ENCODE peak calls at places on chromosomes 4 and X, in eight cellular contexts. B, O, J, Y, T, V, M and Q are unnamed samples.

GRCh38 chr4:42750831-42751230 is 93.9 kb upstream of the ATP8A1 start:
- DNase-seq in V (no peak), T (no peak), Y (no peak), J (no peak), O (no peak), B (no peak), M (no peak), Q (no peak)

GRCh38 chrX:38816158-38816557 is 14.9 kb downstream of the MID1IP1 start:
- DNase-seq in O (no peak), V (no peak), Y (no peak), M (no peak), B (peak; percentile 35), J (no peak), T (no peak), Q (no peak)

GRCh38 chrX:31459361-31459760 is 387.5 kb upstream of the FTHL17 start:
- DNase-seq in O (no peak), J (no peak), M (no peak), V (peak; percentile 8), B (no peak), T (no peak), Y (no peak), Q (peak; percentile 60)

GRCh38 chr4:139628184-139629012 is 37.2 kb upstream of the MGST2 start:
- DNase-seq in T (no peak), V (no peak), Y (peak; percentile 70), M (no peak), B (no peak), J (no peak), O (peak; percentile 60), Q (no peak)

GRCh38 chr4:156949373-156949814 is 22.2 kb downstream of the PDGFC start:
- DNase-seq in V (peak; percentile 87), J (no peak), M (no peak), T (no peak), O (no peak), Y (no peak), B (no peak), Q (peak; percentile 81)

GRCh38 chr4:8342651-8343050 is 73.1 kb downstream of the HTRA3 start:
- DNase-seq in O (no peak), T (no peak), J (no peak), B (no peak), M (no peak), V (no peak), Y (peak; percentile 8), Q (no peak)

GRCh38 chr4:86974481-86975050 is 39.8 kb downstream of the AFF1 start:
- DNase-seq in M (no peak), T (no peak), V (peak; percentile 23), J (no peak), O (no peak), Y (no peak), B (no peak), Q (peak; percentile 18)

GRCh38 chr4:118351851-118352827 is 664 bp downstream of the PRSS12 start:
- DNase-seq in M (no peak), O (peak; percentile 65), V (peak; percentile 60), J (no peak), T (peak; percentile 49), B (no peak), Y (peak; percentile 51), Q (peak; percentile 50)

GRCh38 chrX:47864785-47865184 is 28.1 kb downstream of the ZNF81 start:
- DNase-seq in T (no peak), Y (no peak), J (no peak), B (no peak), M (no peak), O (no peak), V (no peak), Q (no peak)

GRCh38 chr4:54231419-54232150 is 2.5 kb downstream of the PDGFRA start:
- DNase-seq in Y (no peak), O (no peak), M (no peak), B (no peak), V (peak; percentile 53), J (no peak), T (peak; percentile 53), Q (peak; percentile 83)

GRCh38 chr4:40924096-40924792 is 174.5 kb downstream of the NSUN7 start:
- DNase-seq in T (peak; percentile 88), M (peak; percentile 41), V (peak; percentile 65), Y (peak; percentile 64), J (peak; percentile 77), B (peak; percentile 30), O (peak; percentile 63), Q (peak; percentile 80)

GRCh38 chr4:182876006-182876405 is 41.2 kb downstream of the DCTD start:
- DNase-seq in B (no peak), Y (no peak), V (no peak), O (no peak), M (no peak), T (no peak), J (no peak), Q (no peak)

GRCh38 chrX:148501121-148502066 is 977 bp downstream of the AFF2 start:
- DNase-seq in T (no peak), B (no peak), V (no peak), Y (no peak), O (no peak), M (peak; percentile 4), J (no peak), Q (no peak)

GRCh38 chr4:83170952-83171399 is 56.4 kb upstream of the PLAC8 start:
- DNase-seq in T (no peak), Y (no peak), B (no peak), J (no peak), O (no peak), V (peak; percentile 2), M (no peak), Q (no peak)

GRCh38 chr4:173181769-173182374 is 13.3 kb downstream of the GALNT7 start:
- DNase-seq in O (no peak), Y (no peak), T (no peak), J (no peak), B (no peak), V (peak; percentile 65), M (no peak), Q (peak; percentile 80)

GRCh38 chr4:156322592-156322991 is 368.9 kb upstream of the CTSO start:
- DNase-seq in M (no peak), V (peak; percentile 86), O (no peak), T (no peak), B (no peak), Y (no peak), J (no peak), Q (peak; percentile 88)

GRCh38 chr4:81369898-81370297 is 101.8 kb downstream of the RASGEF1B start:
- DNase-seq in O (no peak), Y (no peak), T (no peak), J (no peak), B (no peak), V (no peak), M (no peak), Q (peak; percentile 21)

GRCh38 chr4:169315530-169316306 is 45.0 kb upstream of the SH3RF1 start:
- DNase-seq in M (no peak), B (no peak), J (no peak), T (no peak), Y (no peak), V (peak; percentile 71), O (peak; percentile 13), Q (peak; percentile 47)

GRCh38 chrX:39896951-39897740 is 200.6 kb downstream of the BCOR start:
- DNase-seq in J (no peak), Y (no peak), M (no peak), O (no peak), B (no peak), V (peak; percentile 78), T (no peak), Q (peak; percentile 81)

GRCh38 chr4:172040766-172041165 is 227.6 kb downstream of the GALNTL6 start:
- DNase-seq in V (no peak), B (no peak), O (no peak), J (no peak), Y (no peak), M (no peak), T (no peak), Q (no peak)

GRCh38 chr4:159235779-159236368 is 133.0 kb downstream of the RAPGEF2 start:
- DNase-seq in Y (no peak), O (no peak), J (no peak), M (no peak), B (no peak), V (no peak), T (no peak), Q (peak; percentile 32)

GRCh38 chr4:72286185-72286584 is 254.4 kb downstream of the NPFFR2 start:
- DNase-seq in Y (no peak), T (no peak), J (no peak), B (no peak), O (no peak), V (no peak), M (no peak), Q (peak; percentile 40)

GRCh38 chr4:1749826-1750225 is 28.5 kb downstream of the TACC3 start:
- DNase-seq in M (no peak), J (no peak), V (no peak), T (no peak), Y (no peak), B (no peak), O (no peak), Q (no peak)

GRCh38 chr4:2253160-2254084 is 8.5 kb downstream of the MXD4 start:
- DNase-seq in Y (peak; percentile 15), O (no peak), B (no peak), T (no peak), J (no peak), M (peak; percentile 2), V (no peak), Q (no peak)

GRCh38 chr4:55075823-55076418 is 49.5 kb downstream of the KDR start:
- DNase-seq in Y (no peak), O (no peak), J (no peak), T (no peak), V (no peak), M (no peak), B (no peak), Q (no peak)

GRCh38 chr4:47926667-47927258 is 12.4 kb upstream of the NFXL1 start:
- DNase-seq in V (peak; percentile 68), O (peak; percentile 51), B (peak; percentile 31), M (peak; percentile 26), J (peak; percentile 67), Y (peak; percentile 61), T (peak; percentile 58), Q (peak; percentile 60)

GRCh38 chrX:29652484-29652883 is 562.9 kb upstream of the MAGEB2 start:
- DNase-seq in V (peak; percentile 39), B (no peak), T (no peak), M (no peak), J (no peak), O (no peak), Y (no peak), Q (peak; percentile 52)

GRCh38 chr4:172982151-172982590 is 186.4 kb upstream of the GALNT7 start:
- DNase-seq in O (no peak), T (no peak), M (no peak), Y (peak; percentile 40), J (no peak), B (no peak), V (peak; percentile 57), Q (peak; percentile 65)

GRCh38 chr4:7423801-7424552 is 10.8 kb downstream of the PSAPL1 start:
- DNase-seq in O (no peak), T (no peak), J (no peak), Y (peak; percentile 14), V (no peak), M (no peak), B (no peak), Q (peak; percentile 44)